ENCODE peak calls at places on chromosomes 5 and 9, in four cellular contexts. I is DND-41, R is PC-9, V is astrocyte. F is an unnamed sample.

GRCh38 chr5:18270635-18271338 is 636.5 kb downstream of the TAF11L14 start:
- DNase-seq in I (no peak), V (no peak), R (no peak), F (no peak)

GRCh38 chr5:180640765-180641565 is 8.4 kb downstream of the FLT4 start:
- DNase-seq in R (no peak), I (no peak), V (no peak), F (no peak)

GRCh38 chr9:19127881-19128719 is 808 bp upstream of the PLIN2 start:
- DNase-seq in R (no peak), I (peak; percentile 54), V (no peak), F (peak; percentile 67)

GRCh38 chr5:127844631-127845030 is 141.4 kb downstream of the CCDC192 start:
- DNase-seq in V (no peak), R (no peak), I (no peak), F (peak; percentile 40)

GRCh38 chr5:52657231-52657645 is 130.5 kb upstream of the ITGA1 start:
- DNase-seq in I (no peak), V (peak; percentile 26), R (no peak), F (peak; percentile 83)

GRCh38 chr5:144203750-144204596 is 33.3 kb downstream of the KCTD16 start:
- DNase-seq in V (peak; percentile 46), R (peak; percentile 27), I (peak; percentile 45), F (peak; percentile 84)

GRCh38 chr9:114799441-114799840 is 6.4 kb downstream of the TNFSF15 start:
- DNase-seq in I (no peak), R (peak; percentile 27), V (no peak), F (peak; percentile 37)

GRCh38 chr5:52283221-52283620 is 504.5 kb upstream of the ITGA1 start:
- DNase-seq in V (no peak), I (no peak), R (no peak), F (no peak)

GRCh38 chr5:146878471-146879172 is at the start of gene PPP2R2B:
- DNase-seq in V (peak; percentile 70), I (no peak), R (no peak), F (no peak)

GRCh38 chr5:128083811-128084227 is 253 bp downstream of the SLC12A2 start:
- DNase-seq in V (no peak), I (no peak), R (no peak), F (no peak)

GRCh38 chr9:91845839-91846238 is 104.2 kb downstream of the ROR2 start:
- DNase-seq in V (no peak), R (no peak), I (no peak), F (no peak)

GRCh38 chr9:117073539-117074336 is 341.1 kb downstream of the ASTN2 start:
- DNase-seq in I (peak; percentile 5), R (peak; percentile 25), V (no peak), F (peak; percentile 79)

GRCh38 chr9:114300153-114300845 is 22.6 kb upstream of the ORM1 start:
- DNase-seq in R (no peak), V (no peak), I (no peak), F (no peak)

GRCh38 chr5:54669285-54669684 is 151.7 kb downstream of the SNX18 start:
- DNase-seq in R (no peak), I (no peak), V (peak; percentile 79), F (no peak)

GRCh38 chr9:73151653-73152382 is at the start of gene ANXA1:
- DNase-seq in R (peak; percentile 64), I (peak; percentile 37), V (peak; percentile 87), F (no peak)

GRCh38 chr5:36366883-36367282 is 65.2 kb upstream of the RANBP3L start:
- DNase-seq in R (no peak), V (peak; percentile 44), I (no peak), F (no peak)

GRCh38 chr9:13141629-13142028 is 137.9 kb downstream of the MPDZ start:
- DNase-seq in I (no peak), R (no peak), V (peak; percentile 15), F (no peak)

GRCh38 chr9:20070336-20070735 is 281.5 kb upstream of the SLC24A2 start:
- DNase-seq in I (no peak), V (peak; percentile 27), R (no peak), F (no peak)

GRCh38 chr5:160198886-160199409 is 30.4 kb upstream of the FABP6 start:
- DNase-seq in V (no peak), I (no peak), R (no peak), F (no peak)

GRCh38 chr9:99411479-99412100 is 189.5 kb downstream of the SEC61B start:
- DNase-seq in I (no peak), V (no peak), R (no peak), F (no peak)

GRCh38 chr5:88957000-88957399 is 74.0 kb upstream of the MEF2C start:
- DNase-seq in V (no peak), I (no peak), R (no peak), F (no peak)

GRCh38 chr9:34686231-34686630 is 4.8 kb downstream of the CCL19 start:
- DNase-seq in V (no peak), R (no peak), I (no peak), F (no peak)

GRCh38 chr9:109411818-109412352 is 86.2 kb downstream of the PTPN3 start:
- DNase-seq in R (no peak), V (peak; percentile 27), I (peak; percentile 57), F (peak; percentile 62)

GRCh38 chr9:91680129-91680528 is 256.5 kb upstream of the NFIL3 start:
- DNase-seq in V (peak; percentile 56), I (no peak), R (no peak), F (no peak)

GRCh38 chr5:71932649-71933338 is 174.5 kb upstream of the MAP1B start:
- DNase-seq in I (no peak), R (peak; percentile 77), V (peak; percentile 87), F (no peak)

GRCh38 chr9:105405514-105406131 is 42.2 kb upstream of the FSD1L start:
- DNase-seq in R (no peak), I (peak; percentile 81), V (peak; percentile 61), F (no peak)

GRCh38 chr5:168301593-168302388 is 10.3 kb downstream of the WWC1 start:
- DNase-seq in R (peak; percentile 84), V (no peak), I (no peak), F (no peak)

DNA sequence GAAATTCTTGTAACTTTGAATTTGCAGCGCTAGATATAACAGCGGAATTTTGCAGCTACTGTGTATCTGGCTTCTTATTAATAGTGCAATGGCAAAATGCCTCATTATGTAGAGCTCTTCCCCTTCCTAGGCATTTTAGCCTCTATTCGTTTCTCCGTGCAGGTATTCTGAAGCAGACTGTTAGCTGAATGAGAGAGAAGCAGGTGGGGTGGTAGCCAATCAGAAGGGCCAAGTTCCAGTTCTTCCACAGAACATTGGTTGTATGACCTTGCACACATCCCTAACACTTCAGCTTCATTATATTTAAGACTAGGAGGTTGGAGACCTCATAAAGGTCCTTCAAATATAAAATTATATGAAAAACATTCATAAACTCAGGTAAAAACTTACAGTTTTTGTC is 1.2 kb upstream of the VPS13A start:
- DNase-seq in I (no peak), V (no peak), R (no peak), F (no peak)
- H2AFZ ChIP-seq in I (peak overlapping the region; percentile 69), V (no peak overlapping the region), R (no peak overlapping the region), F (peak overlapping the region; percentile 92)

GRCh38 chr5:96649938-96650540 is 12.1 kb upstream of the CAST start:
- DNase-seq in V (no peak), R (no peak), I (no peak), F (no peak)
- H3K4me2 ChIP-seq in V (no peak overlapping the region), R (no peak overlapping the region), I (no peak overlapping the region), F (no peak overlapping the region)

DNA sequence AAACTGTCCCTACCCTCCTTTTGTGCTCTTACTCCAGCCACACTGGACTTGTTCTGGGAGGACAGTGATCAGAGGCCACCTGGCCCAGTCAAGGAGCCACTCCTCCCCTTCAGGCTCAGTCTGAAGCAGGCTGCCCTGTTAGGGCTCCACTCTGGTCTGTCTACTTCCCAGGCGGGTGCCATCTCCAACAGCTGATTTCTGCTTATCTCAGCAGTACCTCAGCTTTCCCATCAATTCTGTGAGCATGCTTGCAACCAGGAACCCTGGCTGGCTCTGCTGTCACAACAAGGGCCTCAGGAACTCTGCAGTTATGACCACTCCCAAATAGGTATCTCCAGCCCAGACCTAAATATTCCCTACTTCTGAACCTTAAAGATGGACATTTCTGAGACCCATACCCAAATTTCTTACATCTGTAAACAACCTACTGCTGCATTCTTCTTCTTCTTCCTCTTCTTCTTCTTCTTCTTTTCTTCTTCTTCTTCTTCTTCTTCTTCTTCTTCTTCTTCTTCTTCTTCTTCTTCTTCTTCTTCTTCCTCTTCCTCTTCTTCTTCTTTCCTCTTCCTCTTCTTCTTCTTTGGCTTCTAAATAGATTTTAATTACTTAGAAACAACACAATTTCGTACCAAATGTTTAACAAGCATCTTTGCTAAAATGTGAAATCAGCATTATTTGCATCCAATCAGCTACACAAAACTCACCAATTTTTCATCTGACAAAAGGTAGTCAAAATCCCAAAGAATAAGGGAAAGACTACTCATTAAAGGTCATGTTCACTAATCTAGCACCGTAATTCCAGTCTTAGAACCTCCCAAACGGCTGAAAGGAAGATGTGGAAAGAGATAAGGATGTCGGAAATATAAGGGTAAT is 13.6 kb upstream of the SLC22A4 start:
- DNase-seq in R (no peak), I (no peak), V (no peak), F (no peak)
- H2AFZ ChIP-seq in R (no peak overlapping the region), I (no peak overlapping the region), V (no peak overlapping the region), F (no peak overlapping the region)

GRCh38 chr5:77881528-77881927 is 105.4 kb upstream of the TBCA start:
- DNase-seq in I (no peak), R (no peak), V (no peak), F (no peak)
- H3K4me2 ChIP-seq in I (no peak overlapping the region), R (no peak overlapping the region), V (no peak overlapping the region), F (no peak overlapping the region)

F was measured in Karpas-422.